ENCODE peak calls at places on chromosomes 13 and 19, in four cellular contexts. X is AG09319, N is HFFc6, T is dorsolateral prefrontal cortex. U is an unnamed sample.

GRCh38 chr13:72145383-72145782 is 278.4 kb upstream of the DACH1 start:
- DNase-seq in X (no peak), N (no peak), T (no peak), U (no peak)

GRCh38 chr13:72253754-72254153 is 386.8 kb upstream of the DACH1 start:
- DNase-seq in X (no peak), N (no peak), T (no peak), U (no peak)

GRCh38 chr13:26508885-26509284 is 48.6 kb upstream of the WASF3 start:
- DNase-seq in X (peak), N (peak), T (no peak), U (no peak)

GRCh38 chr13:111114362-111115050 is 604 bp upstream of the ARHGEF7 start:
- DNase-seq in X (no peak), N (peak), T (no peak), U (peak)

GRCh38 chr13:114112231-114112825 is 20.1 kb downstream of the RASA3 start:
- DNase-seq in X (no peak), N (no peak), T (no peak), U (peak)

GRCh38 chr13:111183959-111184684 is 69.0 kb downstream of the ARHGEF7 start:
- DNase-seq in X (no peak), N (no peak), T (no peak), U (no peak)

GRCh38 chr19:54390942-54391577 is 24.2 kb upstream of the TTYH1 start:
- DNase-seq in X (peak), N (peak), T (no peak), U (no peak)

GRCh38 chr13:98207411-98207810 is 30.3 kb upstream of the RNF113B start:
- DNase-seq in X (no peak), N (peak), T (no peak), U (no peak)

GRCh38 chr13:50153401-50153800 is 138.2 kb downstream of the KCNRG start:
- DNase-seq in X (no peak), N (no peak), T (no peak), U (no peak)

GRCh38 chr19:34298891-34299510 is 44.6 kb downstream of the GARRE1 start:
- DNase-seq in X (no peak), N (no peak), T (no peak), U (no peak)

GRCh38 chr13:65473199-65473598 is 1756.9 kb downstream of the PCDH9 start:
- DNase-seq in X (no peak), N (no peak), T (no peak), U (no peak)

GRCh38 chr19:8306235-8307054 is 1.7 kb downstream of the CD320 start:
- DNase-seq in X (no peak), N (no peak), T (no peak), U (peak)

GRCh38 chr13:101454767-101455166 is 2.3 kb downstream of the ITGBL1 start:
- DNase-seq in X (no peak), N (peak), T (no peak), U (no peak)

GRCh38 chr13:51339354-51339753 is at the start of gene SERPINE3:
- DNase-seq in X (no peak), N (no peak), T (no peak), U (no peak)

GRCh38 chr19:41225238-41226052 is 6.4 kb downstream of the AXL start:
- DNase-seq in X (peak), N (peak), T (no peak), U (no peak)

GRCh38 chr13:113411216-113412023 is 41.9 kb downstream of the ADPRHL1 start:
- DNase-seq in X (peak), N (peak), T (no peak), U (peak)

GRCh38 chr13:32838985-32839384 is 177.2 kb upstream of the KL start:
- DNase-seq in X (no peak), N (no peak), T (no peak), U (no peak)

GRCh38 chr19:40596608-40597328 is 4.4 kb upstream of the LTBP4 start:
- DNase-seq in X (no peak), N (peak), T (no peak), U (peak)

GRCh38 chr13:49214917-49215376 is 5.2 kb upstream of the MLNR start:
- DNase-seq in X (no peak), N (no peak), T (no peak), U (peak)

GRCh38 chr19:16013851-16014840 is 62.1 kb upstream of the TPM4 start:
- DNase-seq in X (no peak), N (no peak), T (no peak), U (no peak)

GRCh38 chr13:97030705-97031452 is 36.6 kb upstream of the OXGR1 start:
- DNase-seq in X (no peak), N (peak), T (no peak), U (no peak)

GRCh38 chr19:14689598-14690503 is at the start of gene ZNF333:
- DNase-seq in X (peak), N (peak), T (peak), U (peak)
- TF ChIP-seq CTCF in X (no peak), N (no peak), T (no peak), U (no peak)

GRCh38 chr19:2950286-2951124 is 5.7 kb upstream of the ZNF77 start:
- DNase-seq in X (peak), N (peak), T (peak), U (peak)

GRCh38 chr19:2949939-2950285 is 5.1 kb upstream of the ZNF77 start:
- DNase-seq in X (no peak), N (no peak), T (no peak), U (no peak)

GRCh38 chr19:2957160-2957559 is 12.4 kb upstream of the ZNF77 start:
- DNase-seq in X (no peak), N (no peak), T (no peak), U (no peak)

DNA sequence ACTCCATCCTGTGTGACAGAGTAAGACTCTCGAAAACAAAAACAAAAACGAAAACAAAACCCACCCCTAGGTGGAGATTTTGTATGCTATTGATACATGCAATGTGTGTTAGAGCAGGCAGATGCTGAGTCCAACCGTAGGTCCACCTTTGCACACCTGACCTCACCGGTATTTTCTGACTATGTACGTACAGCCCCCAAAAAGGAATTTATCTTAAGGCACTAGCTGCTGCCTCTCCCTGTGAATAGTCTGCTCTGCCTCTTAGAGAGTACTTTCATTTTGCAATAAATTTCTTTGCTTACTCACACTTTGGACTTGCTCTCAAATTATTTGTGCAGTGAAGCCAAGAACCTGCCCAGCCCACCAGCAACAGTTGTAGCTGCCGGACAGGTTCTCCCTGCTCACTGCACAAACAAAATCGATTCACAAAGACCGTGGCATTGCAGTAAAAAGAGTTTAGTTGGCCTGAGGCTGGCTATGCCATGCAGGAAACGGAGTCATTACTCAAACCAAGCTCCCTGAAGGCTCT is 8.2 kb upstream of the ZNF77 start:
- DNase-seq in X (no peak), N (no peak), T (no peak), U (peak)
- TF ChIP-seq CTCF in X (no peak), N (peak), T (no peak), U (peak)

DNA sequence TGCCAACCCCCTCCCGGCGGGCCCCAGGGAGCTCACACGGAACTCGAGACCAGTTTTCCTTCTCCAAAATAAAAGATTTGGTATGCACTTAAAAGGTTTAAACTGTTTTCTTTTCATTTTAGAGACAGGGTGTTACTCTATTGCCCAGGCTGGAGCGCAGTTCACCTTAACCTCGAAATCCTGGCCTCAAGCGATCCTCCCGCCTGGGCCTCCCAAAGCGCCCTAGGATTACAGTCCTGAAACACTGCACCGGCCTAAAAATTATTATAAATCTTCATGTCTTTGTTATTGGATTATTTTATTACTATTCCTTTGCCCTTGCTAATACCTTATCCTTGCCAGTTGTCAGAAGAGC is 553 bp upstream of the SLC7A1 start:
- DNase-seq in X (no peak), N (no peak), T (no peak), U (no peak)
- TF ChIP-seq CTCF in X (no peak), N (no peak), T (no peak), U (no peak)

DNA sequence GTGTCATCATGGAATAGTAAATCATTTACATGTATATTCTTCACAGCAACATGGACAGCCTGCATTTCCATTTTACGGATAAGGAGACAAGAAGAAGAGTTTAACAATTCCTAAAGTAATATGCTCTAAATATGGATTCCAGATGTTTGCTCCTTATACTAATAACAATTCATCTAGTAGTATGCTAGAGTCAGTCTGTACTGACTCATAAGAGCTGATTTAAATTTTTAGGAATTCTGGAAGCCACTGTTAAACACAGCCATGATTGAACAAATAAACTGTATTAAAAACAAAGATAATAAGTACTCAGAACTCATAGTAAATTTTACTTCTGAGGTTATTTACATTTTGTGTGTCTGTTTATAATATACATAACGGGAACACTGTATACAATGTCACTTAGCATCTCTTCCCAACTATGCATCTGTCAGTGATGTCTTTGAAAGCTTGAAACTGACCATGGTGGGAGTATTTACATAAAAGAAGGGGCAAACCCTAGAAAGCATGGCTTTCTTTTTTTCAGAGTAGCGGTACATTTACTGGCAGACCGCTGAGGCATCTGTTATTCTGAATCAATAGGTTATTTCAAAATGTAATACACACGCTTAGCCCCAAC is 13.0 kb downstream of the ZC3H13 start:
- DNase-seq in X (no peak), N (no peak), T (no peak), U (no peak)
- TF ChIP-seq CTCF in X (no peak), N (no peak), T (no peak), U (no peak)

GRCh38 chr19:680287-681028 is 4.3 kb downstream of the FSTL3 start:
- DNase-seq in X (peak), N (peak), T (peak), U (peak)
- TF ChIP-seq CTCF in X (peak), N (peak), T (peak), U (peak)

GRCh38 chr19:28489126-28489660 is 723.8 kb downstream of the UQCRFS1 start:
- DNase-seq in X (no peak), N (no peak), T (no peak), U (no peak)
- TF ChIP-seq CTCF in X (no peak), N (no peak), T (no peak), U (no peak)

GRCh38 chr13:80030491-80030890 is 310.4 kb downstream of the SPRY2 start:
- DNase-seq in X (no peak), N (peak), T (no peak), U (peak)
- TF ChIP-seq CTCF in X (peak), N (peak), T (no peak), U (peak)

DNA sequence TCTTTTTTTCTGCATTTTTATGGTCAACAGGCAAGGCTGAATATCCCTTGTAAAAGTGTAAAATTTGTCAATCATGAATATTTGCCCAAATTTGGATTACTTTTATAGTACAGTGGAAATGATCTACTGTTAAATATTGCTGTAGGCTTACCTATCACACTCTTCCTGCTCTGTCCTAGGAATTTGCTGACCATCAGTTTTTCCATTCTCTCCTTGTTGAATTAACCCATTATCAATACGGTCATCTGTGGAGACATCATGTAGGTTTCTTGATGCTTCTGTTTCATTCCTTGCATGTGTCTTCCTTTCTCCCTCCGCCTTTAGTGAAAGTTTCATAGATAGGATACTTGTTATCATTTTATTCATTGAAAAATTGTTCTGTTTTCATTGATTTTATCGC is 139.6 kb upstream of the TUBA3C start:
- DNase-seq in X (no peak), N (no peak), T (no peak), U (no peak)
- TF ChIP-seq CTCF in X (no peak), N (no peak), T (no peak), U (no peak)

GRCh38 chr13:24495151-24495729 is 17.3 kb downstream of the PARP4 start:
- DNase-seq in X (no peak), N (no peak), T (no peak), U (no peak)

GRCh38 chr13:24493356-24493755 is 19.2 kb downstream of the PARP4 start:
- DNase-seq in X (no peak), N (no peak), T (no peak), U (no peak)

GRCh38 chr13:24497742-24498141 is 14.8 kb downstream of the PARP4 start:
- DNase-seq in X (no peak), N (no peak), T (no peak), U (no peak)

GRCh38 chr13:24489721-24490120 is 22.9 kb downstream of the PARP4 start:
- DNase-seq in X (no peak), N (no peak), T (no peak), U (no peak)

GRCh38 chr13:24491853-24492252 is 20.7 kb downstream of the PARP4 start:
- DNase-seq in X (no peak), N (no peak), T (no peak), U (no peak)
- TF ChIP-seq CTCF in X (no peak), N (peak), T (no peak), U (no peak)

GRCh38 chr13:35990196-35990595 is 141.0 kb downstream of the DCLK1 start:
- DNase-seq in X (no peak), N (no peak), T (no peak), U (no peak)
- TF ChIP-seq CTCF in X (no peak), N (peak), T (no peak), U (no peak)